ENCODE peak calls at places on chromosomes 7 and 10, in nine cellular contexts. O is stimulated activated CD8-positive, alpha-beta memory T cell treated with anti-CD3 and anti-CD28 coated beads, Interleukin-7, amount 100 ng/mL, for 1 hour; T is pons; K is GM13977; Y is activated naive CD4-positive, alpha-beta T cell treated with anti-CD3 and anti-CD28 coated beads for 36 hours; I is SHP77 treated with DMSO at 0.1 percent for 48 hours; C is glutamatergic neuron; M is T-helper 1 cell; F is iPS DF 6.9. D is an unnamed sample.
A peak's percentile ranks its signal among the peaks of the same experiment; 100 is the strongest.

GRCh38 chr7:128858380-128859231 is 4.0 kb upstream of the ATP6V1F start:
- DNase-seq in K (no peak), Y (no peak), O (no peak), T (no peak), M (no peak), I (no peak), C (no peak), F (no peak), D (no peak)

GRCh38 chr7:63899691-63900393 is 98.8 kb upstream of the ZNF722 start:
- DNase-seq in M (peak; percentile 60), F (no peak), T (peak; percentile 94), I (peak; percentile 90), K (no peak), Y (peak; percentile 86), O (peak; percentile 67), C (no peak), D (peak; percentile 65)

GRCh38 chr7:14786314-14786895 is 116.1 kb downstream of the DGKB start:
- DNase-seq in Y (no peak), M (no peak), F (no peak), T (no peak), K (no peak), I (no peak), C (peak; percentile 61), O (no peak), D (no peak)

GRCh38 chr7:137850586-137850985 is 3.8 kb upstream of the DGKI start:
- DNase-seq in C (no peak), O (no peak), T (no peak), I (no peak), M (no peak), Y (no peak), K (no peak), F (no peak), D (no peak)

GRCh38 chr10:133058267-133059092 is 29.2 kb upstream of the ADGRA1 start:
- DNase-seq in Y (no peak), C (no peak), I (no peak), F (no peak), K (no peak), O (no peak), T (no peak), M (no peak), D (no peak)

GRCh38 chr7:93016085-93016471 is 101.7 kb downstream of the SAMD9 start:
- DNase-seq in F (no peak), K (no peak), M (peak; percentile 17), I (no peak), C (no peak), T (no peak), O (no peak), Y (peak; percentile 24), D (no peak)

GRCh38 chr7:544528-545221 is 25.0 kb upstream of the PDGFA start:
- DNase-seq in K (no peak), O (no peak), I (no peak), M (no peak), T (no peak), Y (no peak), C (no peak), F (no peak), D (no peak)

GRCh38 chr7:155521743-155522398 is 24.5 kb downstream of the CNPY1 start:
- DNase-seq in T (no peak), O (no peak), M (no peak), I (no peak), Y (no peak), C (no peak), F (no peak), K (no peak), D (no peak)

GRCh38 chr10:117464176-117464575 is 78.4 kb upstream of the EMX2 start:
- DNase-seq in C (no peak), K (no peak), I (no peak), Y (no peak), M (no peak), T (no peak), O (no peak), F (no peak), D (no peak)

GRCh38 chr7:28684729-28685211 is 272.5 kb downstream of the CREB5 start:
- DNase-seq in K (peak; percentile 27), T (peak; percentile 37), I (no peak), O (no peak), F (no peak), Y (no peak), M (no peak), C (no peak), D (no peak)

GRCh38 chr7:126700807-126701604 is 551.7 kb downstream of the GRM8 start:
- DNase-seq in T (no peak), O (no peak), F (peak; percentile 48), C (peak; percentile 53), K (peak; percentile 67), M (peak; percentile 96), I (peak; percentile 91), Y (peak; percentile 72), D (peak; percentile 10)

GRCh38 chr10:31697271-31698168 is 231.1 kb downstream of the ARHGAP12 start:
- DNase-seq in Y (no peak), I (peak; percentile 27), K (no peak), M (no peak), C (no peak), F (no peak), T (peak; percentile 85), O (no peak), D (no peak)

GRCh38 chr10:63922714-63923317 is 401.6 kb downstream of the REEP3 start:
- DNase-seq in T (no peak), C (peak; percentile 42), F (no peak), I (no peak), Y (no peak), M (no peak), K (no peak), O (no peak), D (no peak)

GRCh38 chr10:71623098-71623985 is 96.2 kb downstream of the C10orf105 start:
- DNase-seq in I (no peak), Y (peak; percentile 10), M (no peak), F (no peak), O (no peak), T (no peak), C (no peak), K (peak; percentile 45), D (no peak)

GRCh38 chr7:157043745-157044144 is 33.3 kb upstream of the MNX1 start:
- DNase-seq in K (no peak), T (no peak), O (no peak), I (no peak), Y (no peak), M (no peak), F (no peak), C (no peak), D (no peak)

GRCh38 chr7:24346129-24346528 is 62.1 kb downstream of the NPY start:
- DNase-seq in C (no peak), Y (no peak), T (peak; percentile 31), O (no peak), K (no peak), F (no peak), I (no peak), M (no peak), D (no peak)

GRCh38 chr7:36236073-36236472 is 83.0 kb downstream of the EEPD1 start:
- DNase-seq in I (no peak), M (no peak), Y (no peak), K (no peak), F (no peak), T (no peak), C (no peak), O (no peak), D (no peak)

GRCh38 chr7:104627516-104627915 is 299.1 kb downstream of the LHFPL3 start:
- DNase-seq in O (no peak), F (peak; percentile 11), C (no peak), Y (peak; percentile 50), K (no peak), I (no peak), T (peak; percentile 49), M (no peak), D (no peak)

GRCh38 chr7:29563590-29564454 is at the start of gene PRR15:
- DNase-seq in Y (peak; percentile 9), T (no peak), O (no peak), F (no peak), I (no peak), M (no peak), K (peak; percentile 38), C (peak; percentile 57), D (no peak)

GRCh38 chr10:25522946-25523608 is 348.3 kb downstream of the GPR158 start:
- DNase-seq in M (no peak), I (no peak), F (peak; percentile 79), C (peak; percentile 46), K (no peak), T (peak; percentile 31), Y (no peak), O (no peak), D (no peak)

GRCh38 chr7:106609416-106609815 is 51.5 kb downstream of the CCDC71L start:
- DNase-seq in T (no peak), C (no peak), F (no peak), M (no peak), K (no peak), O (no peak), Y (no peak), I (no peak), D (no peak)

GRCh38 chr10:114143160-114143559 is 30.8 kb downstream of the CCDC186 start:
- DNase-seq in F (no peak), O (no peak), M (no peak), Y (no peak), C (no peak), T (no peak), K (no peak), I (no peak), D (no peak)

GRCh38 chr7:127913686-127914085 is 117.6 kb downstream of the LRRC4 start:
- DNase-seq in M (no peak), F (no peak), O (no peak), K (no peak), I (no peak), T (no peak), C (no peak), Y (no peak), D (no peak)

GRCh38 chr10:119724630-119725549 is 960 bp upstream of the INPP5F start:
- DNase-seq in M (no peak), O (no peak), T (peak; percentile 59), I (peak; percentile 3), C (no peak), Y (no peak), K (peak; percentile 56), F (no peak), D (no peak)

GRCh38 chr10:71228875-71229720 is 16.7 kb downstream of the UNC5B start:
- DNase-seq in C (no peak), K (no peak), M (no peak), F (no peak), O (no peak), T (peak; percentile 22), Y (no peak), I (no peak), D (no peak)

GRCh38 chr10:113099431-113100298 is 149.6 kb downstream of the TCF7L2 start:
- DNase-seq in I (peak; percentile 9), T (no peak), K (no peak), F (no peak), M (no peak), C (no peak), Y (no peak), O (no peak), D (no peak)

GRCh38 chr7:5334671-5335070 is 51.9 kb downstream of the SLC29A4 start:
- DNase-seq in M (no peak), O (no peak), C (no peak), Y (no peak), T (no peak), F (no peak), I (no peak), K (no peak), D (no peak)

GRCh38 chr10:123995082-123995460 is 98.3 kb downstream of the CHST15 start:
- DNase-seq in I (no peak), K (peak; percentile 33), T (no peak), Y (no peak), O (no peak), M (no peak), C (no peak), F (no peak), D (no peak)